ENCODE peak calls at places on chromosome 1, in five cellular contexts. One of them, this sample, is unnamed.

GRCh38 chr1:6401673-6402072 is 8.1 kb upstream of the ACOT7 start:
- DNase-seq in uterus: no peak
- DNase-seq in K562: no peak
- DNase-seq in left ventricle myocardium inferior: no peak
- DNase-seq in left lung: no peak
- DNase-seq in this sample: no peak

GRCh38 chr1:228445867-228446584 is 29.4 kb upstream of the TRIM17 start:
- DNase-seq in left lung: no peak
- DNase-seq in uterus: no peak
- DNase-seq in left ventricle myocardium inferior: no peak
- DNase-seq in K562: peak
- DNase-seq in this sample: peak

GRCh38 chr1:46043491-46044017 is 88.9 kb downstream of the PIK3R3 start:
- DNase-seq in uterus: no peak
- DNase-seq in K562: no peak
- DNase-seq in left lung: no peak
- DNase-seq in left ventricle myocardium inferior: no peak
- DNase-seq in this sample: no peak

GRCh38 chr1:234978397-234979291 is 150.0 kb downstream of the TOMM20 start:
- DNase-seq in K562: peak
- DNase-seq in left lung: peak
- DNase-seq in left ventricle myocardium inferior: peak
- DNase-seq in uterus: peak
- DNase-seq in this sample: peak

GRCh38 chr1:205306929-205307566 is 14.5 kb downstream of the NUAK2 start:
- DNase-seq in left lung: no peak
- DNase-seq in K562: no peak
- DNase-seq in uterus: no peak
- DNase-seq in left ventricle myocardium inferior: no peak
- DNase-seq in this sample: no peak

GRCh38 chr1:97745912-97746311 is 174.9 kb downstream of the DPYD start:
- DNase-seq in uterus: no peak
- DNase-seq in K562: no peak
- DNase-seq in left ventricle myocardium inferior: no peak
- DNase-seq in left lung: no peak
- DNase-seq in this sample: no peak

GRCh38 chr1:173864179-173864867 is 3.5 kb downstream of the GAS5 start:
- DNase-seq in left ventricle myocardium inferior: no peak
- DNase-seq in uterus: no peak
- DNase-seq in K562: no peak
- DNase-seq in left lung: no peak
- DNase-seq in this sample: no peak

GRCh38 chr1:75861831-75862230 is 65.1 kb downstream of the MSH4 start:
- DNase-seq in left lung: no peak
- DNase-seq in K562: no peak
- DNase-seq in left ventricle myocardium inferior: no peak
- DNase-seq in uterus: no peak
- DNase-seq in this sample: no peak

GRCh38 chr1:10031461-10031860 is 1.3 kb upstream of the UBE4B start:
- DNase-seq in uterus: no peak
- DNase-seq in K562: no peak
- DNase-seq in left ventricle myocardium inferior: no peak
- DNase-seq in left lung: no peak
- DNase-seq in this sample: no peak

GRCh38 chr1:210232524-210233215 is at the start of gene SERTAD4:
- DNase-seq in left lung: peak
- DNase-seq in left ventricle myocardium inferior: peak
- DNase-seq in uterus: peak
- DNase-seq in K562: no peak
- DNase-seq in this sample: peak

GRCh38 chr1:172931340-172931739 is 119.4 kb downstream of the TNFSF18 start:
- DNase-seq in K562: no peak
- DNase-seq in uterus: no peak
- DNase-seq in left ventricle myocardium inferior: no peak
- DNase-seq in left lung: no peak
- DNase-seq in this sample: no peak

GRCh38 chr1:183021405-183022201 is 1.6 kb upstream of the LAMC1 start:
- DNase-seq in K562: no peak
- DNase-seq in uterus: no peak
- DNase-seq in left lung: no peak
- DNase-seq in left ventricle myocardium inferior: no peak
- DNase-seq in this sample: no peak

GRCh38 chr1:24119859-24120756 is 8.2 kb upstream of the MYOM3 start:
- DNase-seq in K562: no peak
- DNase-seq in uterus: no peak
- DNase-seq in left ventricle myocardium inferior: peak
- DNase-seq in left lung: peak
- DNase-seq in this sample: no peak

GRCh38 chr1:177091036-177091435 is 73.5 kb downstream of the ASTN1 start:
- DNase-seq in left ventricle myocardium inferior: no peak
- DNase-seq in K562: no peak
- DNase-seq in left lung: no peak
- DNase-seq in uterus: no peak
- DNase-seq in this sample: no peak

GRCh38 chr1:108593448-108593847 is 33.5 kb downstream of the EEIG2 start:
- DNase-seq in K562: no peak
- DNase-seq in left lung: no peak
- DNase-seq in left ventricle myocardium inferior: no peak
- DNase-seq in uterus: no peak
- DNase-seq in this sample: no peak

GRCh38 chr1:79614762-79615161 is 608.2 kb upstream of the ADGRL4 start:
- DNase-seq in K562: no peak
- DNase-seq in left ventricle myocardium inferior: no peak
- DNase-seq in left lung: no peak
- DNase-seq in uterus: no peak
- DNase-seq in this sample: no peak

GRCh38 chr1:160781914-160782689 is 13.9 kb upstream of the LY9 start:
- DNase-seq in K562: no peak
- DNase-seq in left lung: no peak
- DNase-seq in left ventricle myocardium inferior: no peak
- DNase-seq in uterus: no peak
- DNase-seq in this sample: no peak

GRCh38 chr1:55146781-55147180 is 68.4 kb downstream of the USP24 start:
- DNase-seq in left lung: no peak
- DNase-seq in K562: peak
- DNase-seq in left ventricle myocardium inferior: no peak
- DNase-seq in uterus: peak
- DNase-seq in this sample: peak

GRCh38 chr1:172970186-172970585 is 80.6 kb downstream of the TNFSF18 start:
- DNase-seq in uterus: no peak
- DNase-seq in left ventricle myocardium inferior: no peak
- DNase-seq in left lung: no peak
- DNase-seq in K562: no peak
- DNase-seq in this sample: no peak

GRCh38 chr1:42934541-42935312 is 23.9 kb downstream of the SLC2A1 start:
- DNase-seq in left lung: peak
- DNase-seq in left ventricle myocardium inferior: no peak
- DNase-seq in uterus: peak
- DNase-seq in K562: no peak
- DNase-seq in this sample: no peak
- H3K4me3 ChIP-seq in left lung: no peak
- H3K4me3 ChIP-seq in left ventricle myocardium inferior: no peak
- H3K4me3 ChIP-seq in uterus: no peak
- H3K4me3 ChIP-seq in K562: no peak
- H3K4me3 ChIP-seq in this sample: no peak

DNA sequence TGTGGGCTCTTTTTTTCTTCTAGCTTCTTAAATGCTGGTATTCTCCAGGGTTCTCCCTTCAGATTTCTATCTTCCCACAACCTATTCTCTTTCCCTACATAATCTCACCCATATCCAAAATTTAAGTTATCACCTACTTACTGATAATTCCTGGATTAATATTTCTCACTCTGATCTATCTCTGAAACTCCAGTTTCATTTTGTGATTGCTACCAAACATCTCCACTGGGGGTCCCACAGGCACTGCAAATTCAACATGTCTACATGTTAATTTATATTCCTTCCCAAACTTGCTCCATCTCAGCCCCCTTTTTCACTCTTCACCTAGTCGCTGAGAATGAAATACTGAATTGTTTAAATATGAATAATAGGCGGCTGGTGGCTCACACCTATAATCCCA is 9.9 kb upstream of the C1orf141 start:
- DNase-seq in uterus: no peak
- DNase-seq in left ventricle myocardium inferior: no peak
- DNase-seq in left lung: no peak
- DNase-seq in K562: peak
- DNase-seq in this sample: no peak
- TF ChIP-seq CTCF in uterus: no peak
- TF ChIP-seq CTCF in left ventricle myocardium inferior: no peak
- TF ChIP-seq CTCF in left lung: no peak
- TF ChIP-seq CTCF in K562: peak
- TF ChIP-seq CTCF in this sample: peak

DNA sequence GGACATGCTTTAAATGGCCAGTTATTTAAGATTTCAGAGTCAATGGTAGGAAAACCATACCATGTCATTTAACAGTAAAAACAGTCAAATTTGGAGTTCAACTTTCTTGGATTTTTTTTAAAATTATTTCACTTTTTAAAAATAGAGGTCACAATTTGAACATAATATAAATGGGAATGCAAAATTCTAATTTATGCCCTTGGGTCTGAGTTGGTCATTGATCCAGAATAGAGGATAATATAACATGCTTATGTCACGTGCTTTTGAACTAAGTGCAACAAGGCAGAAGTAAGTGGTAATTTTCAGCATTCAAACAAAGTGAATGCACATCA is 113.1 kb upstream of the SLC35F3 start:
- DNase-seq in uterus: no peak
- DNase-seq in left ventricle myocardium inferior: no peak
- DNase-seq in K562: no peak
- DNase-seq in left lung: no peak
- DNase-seq in this sample: no peak
- H3K4me3 ChIP-seq in uterus: no peak
- H3K4me3 ChIP-seq in left ventricle myocardium inferior: no peak
- H3K4me3 ChIP-seq in K562: no peak
- H3K4me3 ChIP-seq in left lung: no peak
- H3K4me3 ChIP-seq in this sample: no peak

DNA sequence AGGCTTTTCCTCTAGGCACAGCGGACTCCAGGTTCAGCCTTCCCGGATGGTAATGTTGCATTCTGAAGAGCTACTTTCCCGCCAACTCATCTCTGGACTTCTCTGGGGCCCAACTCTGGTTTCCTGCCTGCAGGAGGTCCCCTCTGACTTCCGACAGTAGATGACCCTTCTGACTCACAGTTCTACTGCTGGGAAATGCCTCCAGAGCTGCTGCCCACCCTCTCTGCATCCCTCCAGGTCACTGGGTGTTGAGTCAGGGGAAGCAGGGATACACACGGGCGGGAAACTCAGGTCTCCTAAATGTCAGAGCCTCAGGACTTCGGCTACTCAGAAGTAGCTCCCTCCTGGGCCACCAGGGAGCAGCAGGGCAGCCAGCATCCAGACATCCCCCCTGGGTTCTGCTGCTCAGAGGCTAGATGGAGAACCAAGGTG is 2.1 kb upstream of the KIF21B start:
- DNase-seq in K562: peak
- DNase-seq in left lung: no peak
- DNase-seq in left ventricle myocardium inferior: no peak
- DNase-seq in uterus: no peak
- DNase-seq in this sample: no peak
- TF ChIP-seq CTCF in K562: peak
- TF ChIP-seq CTCF in left lung: no peak
- TF ChIP-seq CTCF in left ventricle myocardium inferior: no peak
- TF ChIP-seq CTCF in uterus: no peak
- TF ChIP-seq CTCF in this sample: peak

GRCh38 chr1:158179301-158180041 is 1.2 kb upstream of the CD1D start:
- DNase-seq in left lung: no peak
- DNase-seq in left ventricle myocardium inferior: no peak
- DNase-seq in K562: no peak
- DNase-seq in uterus: no peak
- DNase-seq in this sample: no peak
- H3K4me3 ChIP-seq in left lung: no peak
- H3K4me3 ChIP-seq in left ventricle myocardium inferior: no peak
- H3K4me3 ChIP-seq in K562: no peak
- H3K4me3 ChIP-seq in uterus: no peak
- H3K4me3 ChIP-seq in this sample: no peak

DNA sequence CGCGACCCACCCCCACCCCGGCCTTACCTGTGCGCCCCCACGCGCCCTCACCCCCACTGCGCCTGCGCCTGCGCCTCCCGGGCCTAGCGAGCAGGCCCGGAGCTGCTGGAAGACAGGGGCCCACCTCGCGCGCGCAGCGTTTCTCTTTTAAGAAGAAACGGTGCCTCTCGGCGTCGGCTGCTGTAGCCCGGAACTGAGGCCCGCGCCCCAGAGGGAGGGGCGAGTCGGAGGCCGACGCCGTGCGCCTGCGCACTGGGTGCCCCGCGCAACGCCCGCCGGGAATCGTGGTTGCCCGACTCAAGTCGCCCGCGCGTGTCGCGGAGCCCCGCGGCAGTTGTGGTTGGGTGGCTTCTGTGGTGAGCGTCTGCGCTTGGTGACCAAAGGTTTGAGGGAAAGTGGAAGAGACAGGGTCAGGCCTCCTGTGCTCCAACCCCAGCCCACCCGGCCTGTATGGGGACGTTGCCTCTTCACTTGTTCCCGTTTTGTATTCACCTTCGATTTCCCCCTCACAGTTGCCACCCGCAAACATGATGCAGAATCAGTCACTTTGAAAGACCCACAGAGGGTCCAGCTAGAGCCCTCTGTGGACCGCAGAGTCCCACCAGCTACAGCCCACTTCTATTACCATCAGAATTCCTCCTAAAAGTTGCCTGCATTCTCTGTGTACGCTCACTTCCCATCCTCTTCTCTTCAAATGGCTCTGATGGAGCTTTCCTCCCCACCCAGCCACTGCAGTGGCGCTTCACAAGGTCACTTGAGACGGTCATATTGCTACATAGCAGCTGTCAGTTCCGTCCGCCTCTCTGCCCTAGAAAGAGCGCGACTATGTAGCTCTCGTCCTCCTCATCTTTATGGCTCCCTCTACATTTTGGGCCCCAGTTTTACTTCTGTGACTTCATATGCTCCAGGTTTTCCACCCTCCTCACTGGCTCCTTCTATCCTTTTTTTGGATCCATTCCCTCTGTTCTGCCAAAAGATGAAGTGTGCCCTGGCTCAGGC is at the start of gene ZNF692:
- DNase-seq in left lung: peak
- DNase-seq in K562: peak
- DNase-seq in left ventricle myocardium inferior: peak
- DNase-seq in uterus: peak
- DNase-seq in this sample: peak
- TF ChIP-seq CTCF in left lung: peak
- TF ChIP-seq CTCF in K562: no peak
- TF ChIP-seq CTCF in left ventricle myocardium inferior: peak
- TF ChIP-seq CTCF in uterus: no peak
- TF ChIP-seq CTCF in this sample: no peak

This sample was measured in BE2C.